ENCODE peak calls at places on chromosomes 16 and 17, in four cellular contexts. X is psoas muscle, L is upper lobe of right lung, K is PC-3. H is an unnamed sample.

GRCh38 chr17:40035162-40035559 is 19.0 kb downstream of the MED24 start:
- DNase-seq in X (no peak), L (no peak), K (no peak), H (no peak)

GRCh38 chr17:21199311-21199710 is 14.7 kb downstream of the TMEM11 start:
- DNase-seq in X (no peak), L (no peak), K (peak; percentile 60), H (no peak)

GRCh38 chr16:20740007-20740883 is 1.4 kb downstream of the THUMPD1 start:
- DNase-seq in X (no peak), L (no peak), K (peak; percentile 37), H (no peak)

GRCh38 chr16:72989203-72989991 is 58.5 kb downstream of the ZFHX3 start:
- DNase-seq in X (no peak), L (no peak), K (peak; percentile 94), H (peak; percentile 58)

GRCh38 chr17:16304832-16305231 is 48.4 kb downstream of the CENPV start:
- DNase-seq in X (no peak), L (no peak), K (peak; percentile 58), H (no peak)

GRCh38 chr17:3678095-3678820 is 9.6 kb downstream of the EMC6 start:
- DNase-seq in X (no peak), L (no peak), K (peak; percentile 26), H (no peak)

GRCh38 chr17:69501591-69502468 is 87.3 kb downstream of the MAP2K6 start:
- DNase-seq in X (peak; percentile 34), L (no peak), K (peak; percentile 24), H (peak; percentile 34)

GRCh38 chr17:60231691-60232090 is 81.9 kb downstream of the CA4 start:
- DNase-seq in X (no peak), L (no peak), K (no peak), H (no peak)

GRCh38 chr16:14097182-14097951 is 26.2 kb downstream of the MRTFB start:
- DNase-seq in X (no peak), L (no peak), K (peak; percentile 93), H (no peak)

GRCh38 chr16:85947511-85948509 is 48.8 kb downstream of the IRF8 start:
- DNase-seq in X (no peak), L (no peak), K (no peak), H (no peak)

GRCh38 chr17:64496348-64496785 is 487 bp downstream of the POLG2 start:
- DNase-seq in X (no peak), L (no peak), K (peak; percentile 25), H (no peak)

GRCh38 chr16:68287276-68288251 is 23.2 kb downstream of the SLC7A6OS start:
- DNase-seq in X (peak; percentile 91), L (no peak), K (peak; percentile 76), H (peak; percentile 95)

GRCh38 chr17:74150428-74151025 is 53.0 kb upstream of the RPL38 start:
- DNase-seq in X (no peak), L (no peak), K (no peak), H (peak; percentile 11)

GRCh38 chr17:64003526-64004121 is 5.5 kb downstream of the PRR29 start:
- DNase-seq in X (no peak), L (no peak), K (no peak), H (no peak)

GRCh38 chr16:47037396-47037745 is 63.9 kb upstream of the DNAJA2 start:
- DNase-seq in X (no peak), L (no peak), K (no peak), H (peak; percentile 71)

GRCh38 chr17:28887871-28888471 is 9.6 kb downstream of the FLOT2 start:
- DNase-seq in X (no peak), L (no peak), K (no peak), H (no peak)

GRCh38 chr17:8875957-8876356 is 8.5 kb upstream of the PIK3R6 start:
- DNase-seq in X (no peak), L (no peak), K (no peak), H (no peak)

DNA sequence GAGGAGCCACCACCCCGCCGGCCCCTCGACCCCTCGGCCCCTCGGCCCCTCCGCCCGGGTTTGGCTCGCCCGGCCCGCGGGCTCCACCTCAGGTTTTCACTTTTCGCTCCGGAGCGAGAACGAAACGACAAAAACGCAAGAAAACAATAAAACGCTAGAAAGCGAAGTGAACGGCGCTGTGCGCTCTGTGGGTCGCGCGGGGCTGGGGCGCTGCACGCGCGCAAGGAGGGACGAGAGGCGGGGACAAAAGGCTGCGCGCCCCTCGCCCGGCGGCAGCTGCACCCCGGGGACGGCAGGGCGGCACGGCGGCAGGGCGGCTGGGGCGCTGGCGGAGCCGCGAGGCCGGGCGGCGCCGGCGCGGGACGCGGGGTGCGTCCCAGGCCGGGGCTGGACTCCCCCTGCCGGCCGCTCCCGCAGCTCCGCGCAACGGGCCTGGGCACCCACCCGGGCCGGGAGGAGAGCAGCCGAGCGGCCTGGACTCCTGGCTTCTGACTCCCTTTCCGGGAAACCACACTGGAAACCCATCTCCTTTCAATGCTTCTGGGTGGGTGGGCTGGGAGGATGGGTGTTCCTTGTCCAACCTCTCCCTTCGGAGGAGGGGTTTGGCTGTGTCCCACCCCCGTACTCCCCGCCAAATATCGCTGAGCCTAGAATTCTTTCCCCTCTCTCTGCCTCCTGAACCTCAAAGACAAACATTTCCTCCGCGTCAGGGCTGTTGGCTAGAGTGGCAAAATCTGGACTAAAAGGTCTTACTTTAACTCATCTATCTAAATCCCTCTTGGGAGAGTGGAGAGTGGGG is 9.9 kb downstream of the TBX2 start:
- DNase-seq in X (peak; percentile 66), L (peak; percentile 83), K (peak; percentile 84), H (peak; percentile 80)
- TF ChIP-seq CTCF in X (peak; percentile 62), L (peak; percentile 37), K (peak; percentile 16), H (peak; percentile 37)

GRCh38 chr16:57188711-57189002 is 2.5 kb downstream of the RSPRY1 start:
- DNase-seq in X (no peak), L (no peak), K (no peak), H (no peak)
- H3K4me3 ChIP-seq in X (no peak overlapping the region), L (no peak overlapping the region), K (peak overlapping the region; percentile 99), H (no peak overlapping the region)

DNA sequence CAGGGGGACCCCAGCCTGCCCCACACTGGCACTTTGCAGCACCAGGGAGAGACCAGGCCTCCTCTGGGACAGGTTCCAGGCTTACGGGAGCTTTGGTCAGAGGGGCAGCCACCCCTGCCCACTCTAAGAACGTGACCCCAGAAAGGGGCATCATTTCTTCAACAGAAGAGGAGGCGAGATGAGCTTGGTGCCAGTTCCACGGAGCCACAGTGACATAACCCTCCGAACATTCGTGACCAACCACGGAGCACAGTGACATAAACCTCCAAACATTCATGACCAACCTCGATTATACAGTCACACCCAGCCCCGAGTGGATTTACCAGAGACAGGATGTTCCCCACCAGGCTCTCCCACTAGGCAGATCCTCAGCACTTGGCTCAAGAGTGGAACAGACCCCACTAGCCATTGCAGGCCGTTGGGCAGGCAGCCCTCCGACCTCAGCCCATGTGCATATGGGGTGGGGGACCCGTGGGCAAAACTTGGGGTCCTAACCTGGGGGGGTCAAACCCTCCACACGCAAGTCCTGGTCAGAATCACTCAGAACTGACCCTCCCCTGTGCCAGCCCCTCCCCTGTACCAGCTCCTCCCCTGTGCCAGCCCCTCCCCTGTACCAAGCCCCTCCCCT is 112.9 kb downstream of the METRNL start:
- DNase-seq in X (peak; percentile 61), L (peak; percentile 61), K (no peak), H (peak; percentile 78)
- H3K4me1 ChIP-seq in X (peaks cover 9% of the 10 kb centered on the region), L (peaks cover 10% of the 10 kb centered on the region), K (peaks cover 9% of the 10 kb centered on the region), H (peaks cover 47% of the 10 kb centered on the region)

GRCh38 chr17:79231766-79232287 is 157.2 kb downstream of the ENGASE start:
- DNase-seq in X (no peak), L (no peak), K (no peak), H (no peak)

GRCh38 chr17:79233916-79234551 is 159.4 kb downstream of the ENGASE start:
- DNase-seq in X (no peak), L (no peak), K (no peak), H (no peak)

GRCh38 chr17:79232957-79233356 is 158.3 kb downstream of the ENGASE start:
- DNase-seq in X (no peak), L (no peak), K (no peak), H (no peak)

GRCh38 chr17:79237448-79238053 is 162.9 kb downstream of the ENGASE start:
- DNase-seq in X (no peak), L (no peak), K (no peak), H (no peak)

GRCh38 chr17:79235808-79236207 is 161.2 kb downstream of the ENGASE start:
- DNase-seq in X (no peak), L (no peak), K (no peak), H (no peak)
- TF ChIP-seq CTCF in X (no peak), L (no peak), K (no peak), H (no peak)

DNA sequence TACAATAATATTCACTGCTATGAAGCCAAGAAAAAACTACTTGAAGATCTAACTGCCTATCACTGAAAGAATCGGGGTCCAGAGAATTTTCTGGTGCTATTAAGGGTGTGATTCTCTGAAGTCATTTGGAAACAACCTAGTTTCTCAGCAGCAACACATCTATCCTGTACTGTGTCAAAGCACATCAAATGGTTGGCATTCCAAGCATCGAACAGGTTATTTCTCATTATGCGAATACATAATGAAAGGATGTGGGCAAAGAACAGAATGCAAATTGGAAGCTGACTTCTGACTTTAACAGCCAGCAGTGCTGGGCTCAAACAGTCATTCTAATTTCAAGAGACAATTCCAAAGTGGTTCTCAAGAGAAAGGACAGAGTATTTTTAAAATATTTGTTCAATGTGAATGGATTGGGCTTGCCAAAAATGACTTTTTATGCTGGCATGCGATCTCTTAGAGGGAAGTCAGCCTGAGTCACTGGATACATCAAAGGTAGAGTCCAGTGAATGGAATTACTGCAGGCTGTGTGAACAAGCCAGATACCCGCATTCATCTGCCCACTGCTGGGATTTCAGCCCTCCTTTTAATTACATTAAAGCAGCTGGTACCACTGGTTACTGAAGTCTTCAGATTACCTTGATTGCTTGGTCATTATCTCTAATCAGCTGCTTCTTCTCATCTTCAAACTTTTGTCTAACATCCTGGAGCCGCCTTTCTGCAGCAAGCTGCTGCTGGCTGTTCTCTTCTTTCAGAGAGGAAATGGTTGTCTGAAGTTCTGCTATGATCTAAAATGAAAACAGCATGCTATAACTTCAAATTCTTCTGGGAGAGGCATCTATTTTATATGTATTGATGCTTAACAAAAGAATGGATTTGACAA is 181.2 kb upstream of the AXIN2 start:
- DNase-seq in X (no peak), L (no peak), K (peak; percentile 95), H (no peak)
- H3K4me3 ChIP-seq in X (no peak overlapping the region), L (no peak overlapping the region), K (peak overlapping the region; percentile 22), H (no peak overlapping the region)

DNA sequence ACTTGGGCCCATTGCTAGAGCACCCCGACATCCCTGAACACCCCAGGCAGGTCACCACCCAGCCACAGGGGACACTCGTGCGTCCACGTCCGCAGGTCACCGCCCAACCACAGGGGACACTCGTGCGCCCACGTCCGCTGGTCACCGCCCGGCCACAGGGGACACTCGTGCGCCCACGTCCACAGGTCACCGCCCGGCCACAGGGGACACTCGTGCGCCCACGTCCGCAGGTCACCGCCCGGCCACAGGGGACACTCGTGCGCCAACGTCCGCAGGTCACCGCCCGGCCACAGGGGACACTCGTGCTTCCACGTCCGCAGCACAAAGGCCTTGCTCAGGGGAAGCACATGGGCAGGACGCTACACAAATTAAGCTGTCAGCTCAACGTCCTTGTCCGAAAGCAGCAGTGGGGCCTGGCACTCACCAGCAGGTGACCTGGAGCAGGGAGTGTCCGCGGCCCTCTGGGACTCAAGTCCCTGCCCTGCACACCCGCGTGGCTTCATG is 17.7 kb downstream of the GALNS start:
- DNase-seq in X (no peak), L (no peak), K (no peak), H (no peak)
- H3K4me1 ChIP-seq in X (no peaks in the 10 kb centered on the region), L (no peaks in the 10 kb centered on the region), K (no peaks in the 10 kb centered on the region), H (no peaks in the 10 kb centered on the region)